ENCODE peak calls at places on chromosomes 16 and 17, in nine cellular contexts. One of them, this sample, is unnamed.

GRCh38 chr17:76273923-76274558 is 8.9 kb downstream of the UBALD2 start:
- DNase-seq in psoas muscle: no peak
- DNase-seq in fibroblast of lung: no peak
- DNase-seq in uterus: no peak
- DNase-seq in neural crest cell: no peak
- DNase-seq in GM06990: peak; percentile 60
- DNase-seq in A549: no peak
- DNase-seq in pancreas: peak; percentile 62
- DNase-seq in epithelial cell of esophagus: no peak
- DNase-seq in this sample: no peak

GRCh38 chr17:81448960-81449359 is 53.7 kb downstream of the BAHCC1 start:
- DNase-seq in psoas muscle: no peak
- DNase-seq in fibroblast of lung: no peak
- DNase-seq in uterus: no peak
- DNase-seq in neural crest cell: no peak
- DNase-seq in GM06990: no peak
- DNase-seq in A549: no peak
- DNase-seq in pancreas: no peak
- DNase-seq in epithelial cell of esophagus: no peak
- DNase-seq in this sample: no peak

GRCh38 chr17:78797691-78798585 is 15.9 kb upstream of the CYTH1 start:
- DNase-seq in psoas muscle: no peak
- DNase-seq in fibroblast of lung: no peak
- DNase-seq in uterus: no peak
- DNase-seq in neural crest cell: no peak
- DNase-seq in GM06990: no peak
- DNase-seq in A549: no peak
- DNase-seq in pancreas: peak; percentile 40
- DNase-seq in epithelial cell of esophagus: no peak
- DNase-seq in this sample: no peak

GRCh38 chr16:19481291-19481690 is 40.6 kb downstream of the GDE1 start:
- DNase-seq in psoas muscle: no peak
- DNase-seq in fibroblast of lung: no peak
- DNase-seq in uterus: no peak
- DNase-seq in neural crest cell: no peak
- DNase-seq in GM06990: no peak
- DNase-seq in A549: no peak
- DNase-seq in pancreas: no peak
- DNase-seq in epithelial cell of esophagus: no peak
- DNase-seq in this sample: no peak

GRCh38 chr17:66383353-66383752 is 80.9 kb downstream of the PRKCA start:
- DNase-seq in psoas muscle: no peak
- DNase-seq in fibroblast of lung: peak; percentile 93
- DNase-seq in uterus: no peak
- DNase-seq in neural crest cell: no peak
- DNase-seq in GM06990: no peak
- DNase-seq in A549: no peak
- DNase-seq in pancreas: no peak
- DNase-seq in epithelial cell of esophagus: no peak
- DNase-seq in this sample: no peak

GRCh38 chr17:50660042-50660886 is 25.6 kb downstream of the ABCC3 start:
- DNase-seq in psoas muscle: no peak
- DNase-seq in fibroblast of lung: peak; percentile 41
- DNase-seq in uterus: no peak
- DNase-seq in neural crest cell: no peak
- DNase-seq in GM06990: no peak
- DNase-seq in A549: peak; percentile 82
- DNase-seq in pancreas: peak; percentile 46
- DNase-seq in epithelial cell of esophagus: no peak
- DNase-seq in this sample: no peak

GRCh38 chr17:81322271-81323082 is 27.4 kb upstream of the SLC38A10 start:
- DNase-seq in psoas muscle: no peak
- DNase-seq in fibroblast of lung: no peak
- DNase-seq in uterus: no peak
- DNase-seq in neural crest cell: no peak
- DNase-seq in GM06990: no peak
- DNase-seq in A549: peak; percentile 89
- DNase-seq in pancreas: peak; percentile 73
- DNase-seq in epithelial cell of esophagus: peak; percentile 26
- DNase-seq in this sample: no peak

GRCh38 chr16:81707411-81708321 is 71.4 kb upstream of the PLCG2 start:
- DNase-seq in psoas muscle: no peak
- DNase-seq in fibroblast of lung: peak; percentile 67
- DNase-seq in uterus: no peak
- DNase-seq in neural crest cell: no peak
- DNase-seq in GM06990: no peak
- DNase-seq in A549: no peak
- DNase-seq in pancreas: peak; percentile 92
- DNase-seq in epithelial cell of esophagus: peak; percentile 30
- DNase-seq in this sample: no peak

GRCh38 chr17:77127735-77128361 is 12.9 kb upstream of the SEC14L1 start:
- DNase-seq in psoas muscle: peak; percentile 75
- DNase-seq in fibroblast of lung: no peak
- DNase-seq in uterus: no peak
- DNase-seq in neural crest cell: no peak
- DNase-seq in GM06990: no peak
- DNase-seq in A549: no peak
- DNase-seq in pancreas: no peak
- DNase-seq in epithelial cell of esophagus: no peak
- DNase-seq in this sample: no peak

GRCh38 chr16:75305364-75306101 is 54.1 kb upstream of the BCAR1 start:
- DNase-seq in psoas muscle: peak; percentile 87
- DNase-seq in fibroblast of lung: peak; percentile 100
- DNase-seq in uterus: peak; percentile 76
- DNase-seq in neural crest cell: no peak
- DNase-seq in GM06990: peak; percentile 39
- DNase-seq in A549: peak; percentile 97
- DNase-seq in pancreas: peak; percentile 85
- DNase-seq in epithelial cell of esophagus: peak; percentile 100
- DNase-seq in this sample: no peak

GRCh38 chr17:40726919-40727318 is 23.4 kb upstream of the KRT24 start:
- DNase-seq in psoas muscle: no peak
- DNase-seq in fibroblast of lung: peak; percentile 21
- DNase-seq in uterus: no peak
- DNase-seq in neural crest cell: no peak
- DNase-seq in GM06990: no peak
- DNase-seq in A549: no peak
- DNase-seq in pancreas: no peak
- DNase-seq in epithelial cell of esophagus: peak; percentile 34
- DNase-seq in this sample: no peak

GRCh38 chr16:81505011-81505660 is 60.5 kb downstream of the CMIP start:
- DNase-seq in psoas muscle: no peak
- DNase-seq in fibroblast of lung: no peak
- DNase-seq in uterus: no peak
- DNase-seq in neural crest cell: no peak
- DNase-seq in GM06990: peak; percentile 57
- DNase-seq in A549: no peak
- DNase-seq in pancreas: no peak
- DNase-seq in epithelial cell of esophagus: peak; percentile 92
- DNase-seq in this sample: no peak

GRCh38 chr17:82334622-82335394 is 1.2 kb upstream of the SECTM1 start:
- DNase-seq in psoas muscle: no peak
- DNase-seq in fibroblast of lung: peak; percentile 46
- DNase-seq in uterus: no peak
- DNase-seq in neural crest cell: no peak
- DNase-seq in GM06990: no peak
- DNase-seq in A549: no peak
- DNase-seq in pancreas: peak; percentile 61
- DNase-seq in epithelial cell of esophagus: peak; percentile 19
- DNase-seq in this sample: no peak

GRCh38 chr17:2040942-2041560 is 771 bp upstream of the OVCA2 start:
- DNase-seq in psoas muscle: no peak
- DNase-seq in fibroblast of lung: no peak
- DNase-seq in uterus: no peak
- DNase-seq in neural crest cell: no peak
- DNase-seq in GM06990: no peak
- DNase-seq in A549: no peak
- DNase-seq in pancreas: peak; percentile 64
- DNase-seq in epithelial cell of esophagus: no peak
- DNase-seq in this sample: no peak

GRCh38 chr17:69159418-69159817 is 17.7 kb upstream of the ABCA6 start:
- DNase-seq in psoas muscle: no peak
- DNase-seq in fibroblast of lung: no peak
- DNase-seq in uterus: no peak
- DNase-seq in neural crest cell: no peak
- DNase-seq in GM06990: no peak
- DNase-seq in A549: no peak
- DNase-seq in pancreas: no peak
- DNase-seq in epithelial cell of esophagus: no peak
- DNase-seq in this sample: no peak

GRCh38 chr16:76396977-76397376 is 119.8 kb downstream of the CNTNAP4 start:
- DNase-seq in psoas muscle: no peak
- DNase-seq in fibroblast of lung: no peak
- DNase-seq in uterus: no peak
- DNase-seq in neural crest cell: no peak
- DNase-seq in GM06990: no peak
- DNase-seq in A549: no peak
- DNase-seq in pancreas: no peak
- DNase-seq in epithelial cell of esophagus: no peak
- DNase-seq in this sample: no peak

GRCh38 chr17:45775576-45776011 is 8.5 kb upstream of the CRHR1 start:
- DNase-seq in psoas muscle: peak; percentile 32
- DNase-seq in fibroblast of lung: no peak
- DNase-seq in uterus: peak; percentile 29
- DNase-seq in neural crest cell: no peak
- DNase-seq in GM06990: no peak
- DNase-seq in A549: no peak
- DNase-seq in pancreas: peak; percentile 99
- DNase-seq in epithelial cell of esophagus: no peak
- DNase-seq in this sample: no peak

GRCh38 chr17:45777388-45777787 is 6.7 kb upstream of the CRHR1 start:
- DNase-seq in psoas muscle: no peak
- DNase-seq in fibroblast of lung: no peak
- DNase-seq in uterus: no peak
- DNase-seq in neural crest cell: no peak
- DNase-seq in GM06990: no peak
- DNase-seq in A549: no peak
- DNase-seq in pancreas: no peak
- DNase-seq in epithelial cell of esophagus: no peak
- DNase-seq in this sample: no peak

GRCh38 chr17:45771473-45771959 is 12.6 kb upstream of the CRHR1 start:
- DNase-seq in psoas muscle: no peak
- DNase-seq in fibroblast of lung: no peak
- DNase-seq in uterus: no peak
- DNase-seq in neural crest cell: no peak
- DNase-seq in GM06990: no peak
- DNase-seq in A549: no peak
- DNase-seq in pancreas: no peak
- DNase-seq in epithelial cell of esophagus: no peak
- DNase-seq in this sample: no peak

GRCh38 chr17:45776896-45777295 is 7.2 kb upstream of the CRHR1 start:
- DNase-seq in psoas muscle: no peak
- DNase-seq in fibroblast of lung: no peak
- DNase-seq in uterus: no peak
- DNase-seq in neural crest cell: no peak
- DNase-seq in GM06990: no peak
- DNase-seq in A549: no peak
- DNase-seq in pancreas: no peak
- DNase-seq in epithelial cell of esophagus: no peak
- DNase-seq in this sample: no peak

GRCh38 chr17:45775148-45775547 is 9.0 kb upstream of the CRHR1 start:
- DNase-seq in psoas muscle: no peak
- DNase-seq in fibroblast of lung: no peak
- DNase-seq in uterus: no peak
- DNase-seq in neural crest cell: no peak
- DNase-seq in GM06990: no peak
- DNase-seq in A549: no peak
- DNase-seq in pancreas: no peak
- DNase-seq in epithelial cell of esophagus: no peak
- DNase-seq in this sample: no peak
- TF ChIP-seq CTCF in psoas muscle: no peak
- TF ChIP-seq CTCF in fibroblast of lung: no peak
- TF ChIP-seq CTCF in uterus: no peak
- TF ChIP-seq CTCF in neural crest cell: no peak
- TF ChIP-seq CTCF in GM06990: no peak
- TF ChIP-seq CTCF in A549: no peak
- TF ChIP-seq CTCF in pancreas: no peak
- TF ChIP-seq CTCF in epithelial cell of esophagus: no peak
- TF ChIP-seq CTCF in this sample: no peak

GRCh38 chr17:36017799-36018198 is at the start of gene CCL23:
- DNase-seq in psoas muscle: no peak
- DNase-seq in fibroblast of lung: no peak
- DNase-seq in uterus: no peak
- DNase-seq in neural crest cell: no peak
- DNase-seq in GM06990: no peak
- DNase-seq in A549: no peak
- DNase-seq in pancreas: no peak
- DNase-seq in epithelial cell of esophagus: no peak
- DNase-seq in this sample: no peak
- TF ChIP-seq CTCF in psoas muscle: no peak
- TF ChIP-seq CTCF in fibroblast of lung: no peak
- TF ChIP-seq CTCF in uterus: no peak
- TF ChIP-seq CTCF in neural crest cell: no peak
- TF ChIP-seq CTCF in GM06990: peak; percentile 13
- TF ChIP-seq CTCF in A549: no peak
- TF ChIP-seq CTCF in pancreas: no peak
- TF ChIP-seq CTCF in epithelial cell of esophagus: no peak
- TF ChIP-seq CTCF in this sample: no peak

DNA sequence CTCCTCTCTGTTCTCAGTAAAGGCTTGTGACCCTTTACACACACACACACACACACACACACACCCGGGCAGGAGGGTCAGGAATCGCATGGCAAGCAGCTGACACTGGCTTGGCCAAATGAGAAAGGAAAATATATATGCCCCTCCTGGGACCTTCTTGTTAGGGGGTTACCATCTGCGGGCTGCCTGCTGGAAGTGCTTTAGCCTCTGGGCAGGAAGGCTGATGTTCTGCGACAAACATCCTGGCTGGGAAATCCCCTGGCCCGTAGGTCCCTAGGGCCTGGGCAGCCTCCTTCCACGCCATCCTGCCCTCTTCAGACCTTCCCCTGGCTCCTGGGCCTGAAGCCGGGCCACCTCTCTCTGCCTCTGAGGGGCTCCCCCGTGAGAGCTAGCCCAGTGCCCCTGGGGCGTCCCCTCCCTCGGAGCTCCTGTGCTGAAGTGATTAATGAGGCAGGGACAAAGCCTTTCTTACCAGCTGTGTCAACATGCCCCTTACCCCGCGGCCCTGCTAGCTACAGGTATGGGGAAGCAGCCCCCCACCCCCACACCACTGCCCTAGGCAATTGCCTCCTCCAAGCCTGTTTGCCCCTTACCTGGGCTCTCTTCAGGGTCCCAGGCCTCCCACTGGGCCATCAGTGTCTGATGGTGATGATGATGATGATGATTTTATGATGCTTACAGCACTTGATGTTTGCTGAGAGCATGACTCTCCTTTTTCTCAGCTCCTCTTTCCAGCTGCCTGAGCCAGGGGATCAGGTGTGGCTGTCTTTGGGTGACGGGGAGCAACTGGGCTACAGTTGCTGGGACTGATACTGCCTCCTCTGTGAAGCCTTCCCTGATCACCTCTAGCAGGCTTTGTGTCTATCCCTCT is 32.8 kb upstream of the ETV4 start:
- DNase-seq in psoas muscle: no peak
- DNase-seq in fibroblast of lung: peak; percentile 32
- DNase-seq in uterus: no peak
- DNase-seq in neural crest cell: no peak
- DNase-seq in GM06990: peak; percentile 61
- DNase-seq in A549: no peak
- DNase-seq in pancreas: no peak
- DNase-seq in epithelial cell of esophagus: peak; percentile 46
- DNase-seq in this sample: peak; percentile 63
- TF ChIP-seq CTCF in psoas muscle: no peak
- TF ChIP-seq CTCF in fibroblast of lung: no peak
- TF ChIP-seq CTCF in uterus: no peak
- TF ChIP-seq CTCF in neural crest cell: no peak
- TF ChIP-seq CTCF in GM06990: no peak
- TF ChIP-seq CTCF in A549: no peak
- TF ChIP-seq CTCF in pancreas: no peak
- TF ChIP-seq CTCF in epithelial cell of esophagus: no peak
- TF ChIP-seq CTCF in this sample: no peak

GRCh38 chr16:30370444-30371247 is at the start of gene TBC1D10B:
- DNase-seq in psoas muscle: peak; percentile 96
- DNase-seq in fibroblast of lung: peak; percentile 100
- DNase-seq in uterus: peak; percentile 100
- DNase-seq in neural crest cell: peak; percentile 97
- DNase-seq in GM06990: peak; percentile 97
- DNase-seq in A549: peak; percentile 100
- DNase-seq in pancreas: peak; percentile 97
- DNase-seq in epithelial cell of esophagus: peak; percentile 100
- DNase-seq in this sample: peak; percentile 92
- TF ChIP-seq CTCF in psoas muscle: peak; percentile 16
- TF ChIP-seq CTCF in fibroblast of lung: peak; percentile 27
- TF ChIP-seq CTCF in uterus: no peak
- TF ChIP-seq CTCF in neural crest cell: peak; percentile 46
- TF ChIP-seq CTCF in GM06990: peak; percentile 22
- TF ChIP-seq CTCF in A549: no peak
- TF ChIP-seq CTCF in pancreas: no peak
- TF ChIP-seq CTCF in epithelial cell of esophagus: peak; percentile 44
- TF ChIP-seq CTCF in this sample: no peak

This sample was measured in activated B cell treated with CpG ODN at 0.5 μM for 24 hours.